ENCODE peak calls at places on chromosomes 13 and 19, in nine cellular contexts. One of them, this sample, is unnamed.

GRCh38 chr13:51848674-51849073 is 3.7 kb upstream of the TMEM272 start:
- DNase-seq in cardiac muscle cell: no peak
- DNase-seq in AG04450: no peak
- DNase-seq in colonic mucosa: no peak
- DNase-seq in fibroblast of lung: peak; percentile 60
- DNase-seq in mammary epithelial cell: no peak
- DNase-seq in heart right ventricle: no peak
- DNase-seq in left ventricle myocardium inferior: no peak
- DNase-seq in thoracic aorta: no peak
- DNase-seq in this sample: no peak

GRCh38 chr19:32567486-32567885 is 13.5 kb upstream of the PDCD5 start:
- DNase-seq in left ventricle myocardium inferior: no peak
- DNase-seq in AG04450: no peak
- DNase-seq in fibroblast of lung: no peak
- DNase-seq in colonic mucosa: no peak
- DNase-seq in heart right ventricle: no peak
- DNase-seq in thoracic aorta: no peak
- DNase-seq in mammary epithelial cell: no peak
- DNase-seq in cardiac muscle cell: no peak
- DNase-seq in this sample: no peak

GRCh38 chr19:43784981-43785808 is 4.4 kb upstream of the KCNN4 start:
- DNase-seq in mammary epithelial cell: peak; percentile 67
- DNase-seq in AG04450: peak; percentile 29
- DNase-seq in heart right ventricle: no peak
- DNase-seq in fibroblast of lung: peak; percentile 60
- DNase-seq in left ventricle myocardium inferior: no peak
- DNase-seq in colonic mucosa: peak; percentile 79
- DNase-seq in thoracic aorta: no peak
- DNase-seq in cardiac muscle cell: peak; percentile 75
- DNase-seq in this sample: peak; percentile 72

GRCh38 chr13:23844132-23844531 is 45.1 kb downstream of the MIPEP start:
- DNase-seq in cardiac muscle cell: no peak
- DNase-seq in colonic mucosa: no peak
- DNase-seq in heart right ventricle: no peak
- DNase-seq in mammary epithelial cell: no peak
- DNase-seq in AG04450: no peak
- DNase-seq in fibroblast of lung: no peak
- DNase-seq in thoracic aorta: no peak
- DNase-seq in left ventricle myocardium inferior: no peak
- DNase-seq in this sample: no peak

GRCh38 chr13:28657784-28658538 is 969 bp upstream of the POMP start:
- DNase-seq in cardiac muscle cell: no peak
- DNase-seq in heart right ventricle: no peak
- DNase-seq in colonic mucosa: no peak
- DNase-seq in mammary epithelial cell: peak; percentile 6
- DNase-seq in AG04450: no peak
- DNase-seq in fibroblast of lung: peak; percentile 7
- DNase-seq in left ventricle myocardium inferior: no peak
- DNase-seq in thoracic aorta: no peak
- DNase-seq in this sample: no peak

GRCh38 chr13:94031609-94032008 is 447.9 kb downstream of the DCT start:
- DNase-seq in cardiac muscle cell: peak; percentile 17
- DNase-seq in mammary epithelial cell: no peak
- DNase-seq in left ventricle myocardium inferior: no peak
- DNase-seq in AG04450: no peak
- DNase-seq in fibroblast of lung: peak; percentile 48
- DNase-seq in heart right ventricle: no peak
- DNase-seq in thoracic aorta: no peak
- DNase-seq in colonic mucosa: no peak
- DNase-seq in this sample: no peak

GRCh38 chr13:100674363-100674847 is at the start of gene TMTC4:
- DNase-seq in cardiac muscle cell: peak; percentile 72
- DNase-seq in colonic mucosa: no peak
- DNase-seq in AG04450: no peak
- DNase-seq in heart right ventricle: no peak
- DNase-seq in mammary epithelial cell: no peak
- DNase-seq in thoracic aorta: no peak
- DNase-seq in left ventricle myocardium inferior: no peak
- DNase-seq in fibroblast of lung: no peak
- DNase-seq in this sample: peak; percentile 52

GRCh38 chr19:18090545-18091216 is 3.9 kb upstream of the IL12RB1 start:
- DNase-seq in fibroblast of lung: no peak
- DNase-seq in cardiac muscle cell: no peak
- DNase-seq in thoracic aorta: no peak
- DNase-seq in mammary epithelial cell: no peak
- DNase-seq in left ventricle myocardium inferior: no peak
- DNase-seq in colonic mucosa: no peak
- DNase-seq in heart right ventricle: no peak
- DNase-seq in AG04450: no peak
- DNase-seq in this sample: peak; percentile 68

GRCh38 chr19:58409010-58409790 is 751 bp downstream of the ZNF584 start:
- DNase-seq in cardiac muscle cell: no peak
- DNase-seq in heart right ventricle: peak; percentile 33
- DNase-seq in left ventricle myocardium inferior: no peak
- DNase-seq in mammary epithelial cell: no peak
- DNase-seq in thoracic aorta: no peak
- DNase-seq in fibroblast of lung: no peak
- DNase-seq in colonic mucosa: no peak
- DNase-seq in AG04450: no peak
- DNase-seq in this sample: no peak

GRCh38 chr13:32021785-32022184 is 9.8 kb upstream of the FRY start:
- DNase-seq in colonic mucosa: no peak
- DNase-seq in heart right ventricle: no peak
- DNase-seq in fibroblast of lung: no peak
- DNase-seq in mammary epithelial cell: no peak
- DNase-seq in left ventricle myocardium inferior: no peak
- DNase-seq in cardiac muscle cell: no peak
- DNase-seq in AG04450: no peak
- DNase-seq in thoracic aorta: no peak
- DNase-seq in this sample: no peak

GRCh38 chr13:113991191-113991669 is 17.4 kb upstream of the C13orf46 start:
- DNase-seq in thoracic aorta: no peak
- DNase-seq in fibroblast of lung: no peak
- DNase-seq in mammary epithelial cell: no peak
- DNase-seq in colonic mucosa: no peak
- DNase-seq in cardiac muscle cell: peak; percentile 53
- DNase-seq in AG04450: no peak
- DNase-seq in left ventricle myocardium inferior: no peak
- DNase-seq in heart right ventricle: peak; percentile 8
- DNase-seq in this sample: no peak

GRCh38 chr13:87622921-87623320 is 48.2 kb upstream of the SLITRK5 start:
- DNase-seq in colonic mucosa: no peak
- DNase-seq in left ventricle myocardium inferior: no peak
- DNase-seq in fibroblast of lung: peak; percentile 5
- DNase-seq in thoracic aorta: no peak
- DNase-seq in AG04450: no peak
- DNase-seq in cardiac muscle cell: no peak
- DNase-seq in heart right ventricle: no peak
- DNase-seq in mammary epithelial cell: no peak
- DNase-seq in this sample: no peak

GRCh38 chr13:50277127-50277526 is 261.9 kb downstream of the KCNRG start:
- DNase-seq in left ventricle myocardium inferior: no peak
- DNase-seq in heart right ventricle: no peak
- DNase-seq in fibroblast of lung: no peak
- DNase-seq in thoracic aorta: no peak
- DNase-seq in AG04450: no peak
- DNase-seq in cardiac muscle cell: no peak
- DNase-seq in colonic mucosa: no peak
- DNase-seq in mammary epithelial cell: peak; percentile 61
- DNase-seq in this sample: no peak

GRCh38 chr19:46503848-46504453 is 8.3 kb upstream of the PNMA8B start:
- DNase-seq in AG04450: no peak
- DNase-seq in mammary epithelial cell: no peak
- DNase-seq in fibroblast of lung: no peak
- DNase-seq in cardiac muscle cell: no peak
- DNase-seq in left ventricle myocardium inferior: no peak
- DNase-seq in heart right ventricle: no peak
- DNase-seq in colonic mucosa: no peak
- DNase-seq in thoracic aorta: no peak
- DNase-seq in this sample: no peak

GRCh38 chr13:46962286-46962941 is 65.6 kb upstream of the HTR2A start:
- DNase-seq in fibroblast of lung: peak; percentile 53
- DNase-seq in colonic mucosa: no peak
- DNase-seq in thoracic aorta: no peak
- DNase-seq in heart right ventricle: no peak
- DNase-seq in AG04450: no peak
- DNase-seq in left ventricle myocardium inferior: no peak
- DNase-seq in mammary epithelial cell: peak; percentile 67
- DNase-seq in cardiac muscle cell: peak; percentile 32
- DNase-seq in this sample: no peak

GRCh38 chr19:36215276-36216171 is 618 bp downstream of the ZNF146 start:
- DNase-seq in AG04450: no peak
- DNase-seq in mammary epithelial cell: peak; percentile 10
- DNase-seq in left ventricle myocardium inferior: no peak
- DNase-seq in heart right ventricle: no peak
- DNase-seq in colonic mucosa: no peak
- DNase-seq in fibroblast of lung: peak; percentile 57
- DNase-seq in cardiac muscle cell: peak; percentile 17
- DNase-seq in thoracic aorta: no peak
- DNase-seq in this sample: no peak

GRCh38 chr13:46403851-46404731 is 17.0 kb upstream of the RUBCNL start:
- DNase-seq in left ventricle myocardium inferior: no peak
- DNase-seq in thoracic aorta: no peak
- DNase-seq in colonic mucosa: no peak
- DNase-seq in mammary epithelial cell: no peak
- DNase-seq in AG04450: no peak
- DNase-seq in heart right ventricle: no peak
- DNase-seq in cardiac muscle cell: no peak
- DNase-seq in fibroblast of lung: no peak
- DNase-seq in this sample: peak; percentile 79

GRCh38 chr13:66644855-66645460 is 585.2 kb downstream of the PCDH9 start:
- DNase-seq in AG04450: no peak
- DNase-seq in cardiac muscle cell: no peak
- DNase-seq in mammary epithelial cell: no peak
- DNase-seq in fibroblast of lung: no peak
- DNase-seq in heart right ventricle: no peak
- DNase-seq in thoracic aorta: no peak
- DNase-seq in colonic mucosa: no peak
- DNase-seq in left ventricle myocardium inferior: no peak
- DNase-seq in this sample: no peak

GRCh38 chr19:3095375-3096191 is 1.4 kb downstream of the GNA11 start:
- DNase-seq in colonic mucosa: peak; percentile 63
- DNase-seq in thoracic aorta: no peak
- DNase-seq in cardiac muscle cell: peak; percentile 60
- DNase-seq in fibroblast of lung: no peak
- DNase-seq in mammary epithelial cell: peak; percentile 36
- DNase-seq in AG04450: no peak
- DNase-seq in left ventricle myocardium inferior: no peak
- DNase-seq in heart right ventricle: no peak
- DNase-seq in this sample: no peak

GRCh38 chr13:113171250-113172125 is 13.0 kb downstream of the PROZ start:
- DNase-seq in fibroblast of lung: no peak
- DNase-seq in cardiac muscle cell: no peak
- DNase-seq in mammary epithelial cell: no peak
- DNase-seq in colonic mucosa: no peak
- DNase-seq in heart right ventricle: no peak
- DNase-seq in left ventricle myocardium inferior: no peak
- DNase-seq in AG04450: no peak
- DNase-seq in thoracic aorta: no peak
- DNase-seq in this sample: no peak

GRCh38 chr19:48966541-48967345 is 1.6 kb downstream of the FTL start:
- DNase-seq in cardiac muscle cell: no peak
- DNase-seq in colonic mucosa: no peak
- DNase-seq in heart right ventricle: no peak
- DNase-seq in thoracic aorta: no peak
- DNase-seq in left ventricle myocardium inferior: no peak
- DNase-seq in fibroblast of lung: no peak
- DNase-seq in AG04450: no peak
- DNase-seq in mammary epithelial cell: no peak
- DNase-seq in this sample: no peak
- TF ChIP-seq CTCF in cardiac muscle cell: no peak
- TF ChIP-seq CTCF in colonic mucosa: no peak
- TF ChIP-seq CTCF in heart right ventricle: no peak
- TF ChIP-seq CTCF in thoracic aorta: no peak
- TF ChIP-seq CTCF in left ventricle myocardium inferior: no peak
- TF ChIP-seq CTCF in fibroblast of lung: no peak
- TF ChIP-seq CTCF in AG04450: no peak
- TF ChIP-seq CTCF in mammary epithelial cell: no peak
- TF ChIP-seq CTCF in this sample: no peak

GRCh38 chr13:30572859-30573275 is 44.9 kb upstream of the USPL1 start:
- DNase-seq in cardiac muscle cell: peak; percentile 18
- DNase-seq in left ventricle myocardium inferior: no peak
- DNase-seq in heart right ventricle: no peak
- DNase-seq in mammary epithelial cell: peak; percentile 37
- DNase-seq in fibroblast of lung: peak; percentile 69
- DNase-seq in thoracic aorta: no peak
- DNase-seq in colonic mucosa: no peak
- DNase-seq in AG04450: no peak
- DNase-seq in this sample: no peak
- TF ChIP-seq CTCF in cardiac muscle cell: peak; percentile 42
- TF ChIP-seq CTCF in left ventricle myocardium inferior: peak; percentile 32
- TF ChIP-seq CTCF in heart right ventricle: no peak
- TF ChIP-seq CTCF in mammary epithelial cell: peak; percentile 33
- TF ChIP-seq CTCF in fibroblast of lung: peak; percentile 45
- TF ChIP-seq CTCF in thoracic aorta: peak; percentile 10
- TF ChIP-seq CTCF in colonic mucosa: no peak
- TF ChIP-seq CTCF in AG04450: peak; percentile 41
- TF ChIP-seq CTCF in this sample: no peak

DNA sequence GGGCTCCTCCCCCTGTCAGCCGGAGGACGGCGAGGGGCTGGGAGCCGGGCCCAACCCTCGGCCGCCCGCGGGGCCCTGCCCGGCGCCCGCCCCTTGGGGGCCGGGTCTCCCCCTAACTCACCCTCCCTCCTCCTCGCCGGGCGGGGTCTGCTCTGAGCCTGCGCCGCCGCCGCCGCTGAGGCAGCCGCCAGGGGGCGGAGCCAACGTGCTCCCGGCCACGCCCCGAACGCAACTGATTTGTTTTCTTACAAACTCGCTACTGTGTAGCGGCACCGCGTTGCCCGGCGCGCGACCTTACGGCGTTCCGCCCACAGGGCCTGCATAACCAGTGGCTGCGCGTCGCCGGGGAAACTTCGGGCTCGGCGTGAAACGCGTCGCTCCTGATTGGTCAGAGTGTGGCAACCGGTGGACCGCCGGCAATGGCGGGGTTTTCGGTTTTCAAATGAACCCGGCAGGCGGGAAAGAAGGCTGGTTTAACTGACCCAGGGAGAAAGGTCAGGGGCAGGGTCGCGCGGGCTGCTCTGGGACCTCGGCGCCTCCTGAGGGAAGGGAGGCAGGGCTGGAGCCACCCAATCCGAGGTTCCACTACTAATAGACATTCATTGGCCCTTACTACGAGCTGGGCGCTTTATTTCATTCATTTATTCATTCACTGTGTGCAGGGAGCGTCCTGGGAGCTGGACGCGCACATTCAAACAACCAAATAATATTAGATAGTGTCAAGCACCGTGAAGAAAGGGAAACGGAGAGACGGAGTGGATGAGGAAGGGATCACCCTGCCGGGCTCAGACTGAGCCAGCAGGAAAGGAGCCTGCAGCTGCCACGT is at the start of gene CDKN2D:
- DNase-seq in AG04450: peak; percentile 99
- DNase-seq in left ventricle myocardium inferior: peak; percentile 100
- DNase-seq in fibroblast of lung: peak; percentile 99
- DNase-seq in heart right ventricle: peak; percentile 100
- DNase-seq in thoracic aorta: peak; percentile 97
- DNase-seq in cardiac muscle cell: peak; percentile 100
- DNase-seq in colonic mucosa: peak; percentile 100
- DNase-seq in mammary epithelial cell: peak; percentile 99
- DNase-seq in this sample: peak; percentile 99
- TF ChIP-seq CTCF in AG04450: no peak
- TF ChIP-seq CTCF in left ventricle myocardium inferior: peak; percentile 61
- TF ChIP-seq CTCF in fibroblast of lung: peak; percentile 2
- TF ChIP-seq CTCF in heart right ventricle: peak; percentile 30
- TF ChIP-seq CTCF in thoracic aorta: peak; percentile 53
- TF ChIP-seq CTCF in cardiac muscle cell: peak; percentile 10
- TF ChIP-seq CTCF in colonic mucosa: peak; percentile 31
- TF ChIP-seq CTCF in mammary epithelial cell: peak; percentile 10
- TF ChIP-seq CTCF in this sample: no peak

GRCh38 chr19:5563008-5563431 is 4.7 kb downstream of the TINCR start:
- DNase-seq in thoracic aorta: no peak
- DNase-seq in fibroblast of lung: no peak
- DNase-seq in cardiac muscle cell: no peak
- DNase-seq in heart right ventricle: no peak
- DNase-seq in AG04450: no peak
- DNase-seq in colonic mucosa: no peak
- DNase-seq in left ventricle myocardium inferior: no peak
- DNase-seq in mammary epithelial cell: no peak
- DNase-seq in this sample: no peak
- TF ChIP-seq CTCF in thoracic aorta: no peak
- TF ChIP-seq CTCF in fibroblast of lung: peak; percentile 1
- TF ChIP-seq CTCF in cardiac muscle cell: peak; percentile 9
- TF ChIP-seq CTCF in heart right ventricle: no peak
- TF ChIP-seq CTCF in AG04450: peak; percentile 11
- TF ChIP-seq CTCF in colonic mucosa: no peak
- TF ChIP-seq CTCF in left ventricle myocardium inferior: no peak
- TF ChIP-seq CTCF in mammary epithelial cell: peak; percentile 7
- TF ChIP-seq CTCF in this sample: no peak